ENCODE peak calls at places on chromosomes 6 and 20, in seven cellular contexts. B is SW 1271; R is NCI-H2081; L is H54; W is amniotic stem cell; A is naive thymus-derived CD4-positive, alpha-beta T cell; K is mesendoderm. G is an unnamed sample.

GRCh38 chr6:75794351-75794846 is 45.4 kb downstream of the MYO6 start:
- DNase-seq in B (no peak), R (no peak), L (no peak), W (no peak), A (no peak), K (no peak), G (no peak)

GRCh38 chr20:61977387-61977786 is 88.3 kb downstream of the TAF4 start:
- DNase-seq in B (no peak), R (no peak), L (no peak), W (no peak), A (no peak), K (no peak), G (no peak)

GRCh38 chr6:15993716-15994228 is 135.1 kb upstream of the MYLIP start:
- DNase-seq in B (no peak), R (no peak), L (no peak), W (no peak), A (no peak), K (no peak), G (no peak)

GRCh38 chr6:101747160-101747559 is 353.7 kb downstream of the GRIK2 start:
- DNase-seq in B (no peak), R (no peak), L (no peak), W (no peak), A (no peak), K (no peak), G (no peak)

GRCh38 chr6:42047220-42047590 is 3.1 kb upstream of the TAF8 start:
- DNase-seq in B (no peak), R (no peak), L (no peak), W (no peak), A (no peak), K (no peak), G (no peak)

GRCh38 chr20:3044336-3044965 is 1.0 kb downstream of the GNRH2 start:
- DNase-seq in B (no peak), R (no peak), L (no peak), W (no peak), A (no peak), K (no peak), G (no peak)

GRCh38 chr20:41738584-41739193 is 120.5 kb upstream of the CHD6 start:
- DNase-seq in B (no peak), R (peak; percentile 55), L (peak; percentile 33), W (no peak), A (no peak), K (peak; percentile 68), G (no peak)

GRCh38 chr20:44056010-44056698 is 130.8 kb downstream of the JPH2 start:
- DNase-seq in B (no peak), R (no peak), L (no peak), W (no peak), A (peak; percentile 68), K (peak; percentile 78), G (no peak)

GRCh38 chr6:36954262-36954931 is at the start of gene PI16:
- DNase-seq in B (no peak), R (no peak), L (no peak), W (no peak), A (no peak), K (no peak), G (no peak)